ENCODE peak calls at places on chromosomes 4 and X, in nine cellular contexts. One of them, this sample, is unnamed.

GRCh38 chr4:97270051-97270450 is 873.2 kb downstream of the STPG2 start:
- DNase-seq in stomach: no peak
- DNase-seq in sigmoid colon: no peak
- DNase-seq in upper lobe of left lung: no peak
- DNase-seq in ovary: no peak
- DNase-seq in suprapubic skin: no peak
- DNase-seq in tibial nerve: no peak
- DNase-seq in SK-N-SH: no peak
- DNase-seq in A549: no peak
- DNase-seq in this sample: no peak

GRCh38 chr4:183801460-183802168 is 103.5 kb upstream of the STOX2 start:
- DNase-seq in A549: no peak
- DNase-seq in SK-N-SH: no peak
- DNase-seq in stomach: no peak
- DNase-seq in ovary: no peak
- DNase-seq in suprapubic skin: no peak
- DNase-seq in upper lobe of left lung: peak; percentile 84
- DNase-seq in tibial nerve: no peak
- DNase-seq in sigmoid colon: no peak
- DNase-seq in this sample: no peak

GRCh38 chr4:86560447-86560846 is 33.7 kb upstream of the PTPN13 start:
- DNase-seq in SK-N-SH: no peak
- DNase-seq in tibial nerve: no peak
- DNase-seq in suprapubic skin: no peak
- DNase-seq in ovary: no peak
- DNase-seq in upper lobe of left lung: peak; percentile 48
- DNase-seq in A549: no peak
- DNase-seq in sigmoid colon: no peak
- DNase-seq in stomach: no peak
- DNase-seq in this sample: no peak

GRCh38 chr4:14877246-14878220 is 124.7 kb upstream of the CPEB2 start:
- DNase-seq in ovary: no peak
- DNase-seq in tibial nerve: no peak
- DNase-seq in SK-N-SH: peak; percentile 34
- DNase-seq in suprapubic skin: no peak
- DNase-seq in stomach: peak; percentile 56
- DNase-seq in upper lobe of left lung: peak; percentile 61
- DNase-seq in A549: no peak
- DNase-seq in sigmoid colon: no peak
- DNase-seq in this sample: no peak

GRCh38 chrX:110743679-110744340 is 51.8 kb downstream of the CHRDL1 start:
- DNase-seq in ovary: no peak
- DNase-seq in SK-N-SH: no peak
- DNase-seq in upper lobe of left lung: no peak
- DNase-seq in stomach: no peak
- DNase-seq in suprapubic skin: no peak
- DNase-seq in sigmoid colon: no peak
- DNase-seq in A549: no peak
- DNase-seq in tibial nerve: no peak
- DNase-seq in this sample: no peak

GRCh38 chrX:124240422-124240821 is 92.0 kb upstream of the TEX13D start:
- DNase-seq in SK-N-SH: no peak
- DNase-seq in sigmoid colon: no peak
- DNase-seq in ovary: no peak
- DNase-seq in suprapubic skin: no peak
- DNase-seq in A549: no peak
- DNase-seq in upper lobe of left lung: no peak
- DNase-seq in tibial nerve: no peak
- DNase-seq in stomach: no peak
- DNase-seq in this sample: no peak

GRCh38 chr4:1198070-1198844 is 25.9 kb upstream of the SPON2 start:
- DNase-seq in sigmoid colon: peak; percentile 83
- DNase-seq in suprapubic skin: no peak
- DNase-seq in SK-N-SH: peak; percentile 17
- DNase-seq in A549: no peak
- DNase-seq in tibial nerve: peak; percentile 12
- DNase-seq in ovary: peak; percentile 20
- DNase-seq in upper lobe of left lung: no peak
- DNase-seq in stomach: peak; percentile 25
- DNase-seq in this sample: peak; percentile 29

GRCh38 chrX:65488496-65488895 is 46.1 kb downstream of the LAS1L start:
- DNase-seq in upper lobe of left lung: no peak
- DNase-seq in A549: no peak
- DNase-seq in tibial nerve: no peak
- DNase-seq in suprapubic skin: no peak
- DNase-seq in sigmoid colon: no peak
- DNase-seq in stomach: no peak
- DNase-seq in SK-N-SH: no peak
- DNase-seq in ovary: no peak
- DNase-seq in this sample: no peak

GRCh38 chr4:66590488-66591215 is 920.4 kb upstream of the EPHA5 start:
- DNase-seq in suprapubic skin: no peak
- DNase-seq in ovary: no peak
- DNase-seq in stomach: no peak
- DNase-seq in sigmoid colon: no peak
- DNase-seq in upper lobe of left lung: no peak
- DNase-seq in tibial nerve: no peak
- DNase-seq in A549: no peak
- DNase-seq in SK-N-SH: no peak
- DNase-seq in this sample: no peak

GRCh38 chr4:169485791-169486742 is 126.3 kb downstream of the NEK1 start:
- DNase-seq in SK-N-SH: peak; percentile 43
- DNase-seq in A549: peak; percentile 13
- DNase-seq in upper lobe of left lung: no peak
- DNase-seq in suprapubic skin: no peak
- DNase-seq in stomach: no peak
- DNase-seq in sigmoid colon: no peak
- DNase-seq in ovary: no peak
- DNase-seq in tibial nerve: no peak
- DNase-seq in this sample: peak; percentile 26

GRCh38 chrX:136067097-136067496 is 80.2 kb upstream of the FHL1 start:
- DNase-seq in A549: no peak
- DNase-seq in SK-N-SH: no peak
- DNase-seq in tibial nerve: no peak
- DNase-seq in suprapubic skin: no peak
- DNase-seq in upper lobe of left lung: no peak
- DNase-seq in ovary: no peak
- DNase-seq in sigmoid colon: peak; percentile 69
- DNase-seq in stomach: no peak
- DNase-seq in this sample: no peak

GRCh38 chrX:2784026-2784425 is 32.2 kb downstream of the XG start:
- DNase-seq in stomach: no peak
- DNase-seq in SK-N-SH: no peak
- DNase-seq in upper lobe of left lung: no peak
- DNase-seq in A549: no peak
- DNase-seq in sigmoid colon: no peak
- DNase-seq in tibial nerve: no peak
- DNase-seq in ovary: no peak
- DNase-seq in suprapubic skin: peak; percentile 72
- DNase-seq in this sample: no peak

GRCh38 chr4:67713531-67714247 is 12.7 kb upstream of the UBA6 start:
- DNase-seq in suprapubic skin: no peak
- DNase-seq in sigmoid colon: no peak
- DNase-seq in ovary: no peak
- DNase-seq in tibial nerve: no peak
- DNase-seq in SK-N-SH: no peak
- DNase-seq in upper lobe of left lung: no peak
- DNase-seq in A549: peak; percentile 16
- DNase-seq in stomach: no peak
- DNase-seq in this sample: no peak

GRCh38 chr4:88070031-88070430 is 62.6 kb downstream of the PKD2 start:
- DNase-seq in sigmoid colon: no peak
- DNase-seq in SK-N-SH: no peak
- DNase-seq in A549: no peak
- DNase-seq in stomach: no peak
- DNase-seq in ovary: no peak
- DNase-seq in suprapubic skin: no peak
- DNase-seq in tibial nerve: no peak
- DNase-seq in upper lobe of left lung: no peak
- DNase-seq in this sample: no peak

DNA sequence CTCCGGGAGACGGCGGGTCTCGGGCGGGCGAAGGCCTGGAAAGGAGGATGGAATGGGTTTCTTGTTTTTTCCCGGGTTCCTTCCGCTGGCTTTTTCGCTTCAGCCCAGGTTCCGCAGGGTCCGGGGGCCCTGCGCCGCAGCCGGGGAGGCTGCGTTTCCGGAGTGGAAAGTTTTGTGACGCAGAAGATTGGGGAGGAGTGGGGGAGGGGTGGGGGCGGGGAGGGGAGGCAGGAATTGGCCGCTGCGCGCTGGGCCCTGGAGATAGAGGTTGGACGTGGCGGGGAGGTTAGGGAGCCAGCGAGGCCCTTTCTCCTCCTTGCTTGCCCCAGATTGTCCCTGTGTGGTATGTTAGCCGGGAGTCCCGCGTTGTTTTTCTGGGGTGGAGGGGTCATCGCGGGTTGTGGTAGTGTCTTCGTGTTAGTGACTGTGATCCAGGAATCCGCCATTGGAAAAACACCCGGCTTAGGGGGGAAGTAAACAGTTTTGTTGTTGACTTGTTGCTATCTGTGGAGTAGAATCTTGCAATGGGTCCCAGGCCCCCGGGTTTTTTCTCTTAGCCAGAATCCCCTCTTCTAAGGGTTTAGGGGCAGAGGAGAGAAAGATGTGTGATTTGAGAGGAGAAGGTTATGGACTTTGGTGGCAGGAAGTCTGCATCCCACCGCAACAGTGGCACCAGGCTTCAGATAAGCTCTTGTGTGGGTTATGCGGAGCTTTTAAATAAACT is 1.1 kb downstream of the DDX3X start:
- DNase-seq in stomach: peak; percentile 69
- DNase-seq in sigmoid colon: peak; percentile 91
- DNase-seq in A549: peak; percentile 33
- DNase-seq in ovary: peak; percentile 83
- DNase-seq in suprapubic skin: peak; percentile 83
- DNase-seq in tibial nerve: peak; percentile 15
- DNase-seq in SK-N-SH: peak; percentile 68
- DNase-seq in upper lobe of left lung: peak; percentile 75
- DNase-seq in this sample: peak; percentile 70
- TF ChIP-seq EP300 in stomach: no peak
- TF ChIP-seq EP300 in sigmoid colon: no peak
- TF ChIP-seq EP300 in A549: no peak
- TF ChIP-seq EP300 in ovary: no peak
- TF ChIP-seq EP300 in suprapubic skin: no peak
- TF ChIP-seq EP300 in tibial nerve: peak; percentile 62
- TF ChIP-seq EP300 in SK-N-SH: no peak
- TF ChIP-seq EP300 in upper lobe of left lung: no peak
- TF ChIP-seq EP300 in this sample: no peak

DNA sequence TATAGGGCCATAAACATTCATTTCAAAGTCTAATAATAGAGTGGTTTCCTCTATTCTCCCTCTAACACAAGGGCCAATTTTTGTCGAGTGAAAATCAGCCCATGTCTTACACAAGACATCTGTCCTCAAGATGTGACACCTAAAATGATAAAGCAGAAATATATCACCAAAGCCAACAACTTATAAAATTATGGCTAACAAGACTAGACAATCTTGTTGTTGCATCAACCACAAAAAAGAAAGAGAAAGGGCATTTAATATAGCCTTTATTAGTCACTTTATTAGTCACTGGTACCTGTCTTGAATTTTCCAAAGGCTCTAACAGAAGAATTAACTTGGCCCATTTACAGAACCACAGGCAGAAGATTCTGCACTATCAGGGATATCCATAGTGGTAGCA is 161.6 kb downstream of the SMIM20 start:
- DNase-seq in SK-N-SH: no peak
- DNase-seq in stomach: no peak
- DNase-seq in A549: no peak
- DNase-seq in tibial nerve: no peak
- DNase-seq in upper lobe of left lung: no peak
- DNase-seq in suprapubic skin: no peak
- DNase-seq in ovary: no peak
- DNase-seq in sigmoid colon: no peak
- DNase-seq in this sample: no peak
- TF ChIP-seq EP300 in SK-N-SH: no peak
- TF ChIP-seq EP300 in stomach: no peak
- TF ChIP-seq EP300 in A549: no peak
- TF ChIP-seq EP300 in tibial nerve: no peak
- TF ChIP-seq EP300 in upper lobe of left lung: no peak
- TF ChIP-seq EP300 in suprapubic skin: no peak
- TF ChIP-seq EP300 in ovary: no peak
- TF ChIP-seq EP300 in sigmoid colon: no peak
- TF ChIP-seq EP300 in this sample: no peak

GRCh38 chrX:22118161-22118830 is 86.2 kb downstream of the PHEX start:
- DNase-seq in ovary: no peak
- DNase-seq in upper lobe of left lung: no peak
- DNase-seq in tibial nerve: no peak
- DNase-seq in stomach: no peak
- DNase-seq in SK-N-SH: no peak
- DNase-seq in sigmoid colon: no peak
- DNase-seq in A549: peak; percentile 33
- DNase-seq in suprapubic skin: no peak
- DNase-seq in this sample: no peak
- TF ChIP-seq EP300 in ovary: no peak
- TF ChIP-seq EP300 in upper lobe of left lung: no peak
- TF ChIP-seq EP300 in tibial nerve: no peak
- TF ChIP-seq EP300 in stomach: no peak
- TF ChIP-seq EP300 in SK-N-SH: no peak
- TF ChIP-seq EP300 in sigmoid colon: no peak
- TF ChIP-seq EP300 in A549: no peak
- TF ChIP-seq EP300 in suprapubic skin: no peak
- TF ChIP-seq EP300 in this sample: no peak

GRCh38 chr4:63922146-63922545 is 487.1 kb downstream of the TECRL start:
- DNase-seq in tibial nerve: no peak
- DNase-seq in ovary: no peak
- DNase-seq in suprapubic skin: no peak
- DNase-seq in sigmoid colon: peak; percentile 40
- DNase-seq in A549: no peak
- DNase-seq in SK-N-SH: peak; percentile 1
- DNase-seq in stomach: no peak
- DNase-seq in upper lobe of left lung: no peak
- DNase-seq in this sample: no peak
- TF ChIP-seq EP300 in tibial nerve: no peak
- TF ChIP-seq EP300 in ovary: no peak
- TF ChIP-seq EP300 in suprapubic skin: no peak
- TF ChIP-seq EP300 in sigmoid colon: no peak
- TF ChIP-seq EP300 in A549: no peak
- TF ChIP-seq EP300 in SK-N-SH: no peak
- TF ChIP-seq EP300 in stomach: no peak
- TF ChIP-seq EP300 in upper lobe of left lung: no peak
- TF ChIP-seq EP300 in this sample: no peak

GRCh38 chr4:74206088-74206826 is 48.3 kb downstream of the MTHFD2L start:
- DNase-seq in suprapubic skin: no peak
- DNase-seq in ovary: no peak
- DNase-seq in A549: no peak
- DNase-seq in upper lobe of left lung: no peak
- DNase-seq in stomach: no peak
- DNase-seq in SK-N-SH: no peak
- DNase-seq in tibial nerve: no peak
- DNase-seq in sigmoid colon: no peak
- DNase-seq in this sample: no peak
- TF ChIP-seq EP300 in suprapubic skin: no peak
- TF ChIP-seq EP300 in ovary: no peak
- TF ChIP-seq EP300 in A549: no peak
- TF ChIP-seq EP300 in upper lobe of left lung: no peak
- TF ChIP-seq EP300 in stomach: no peak
- TF ChIP-seq EP300 in SK-N-SH: no peak
- TF ChIP-seq EP300 in tibial nerve: no peak
- TF ChIP-seq EP300 in sigmoid colon: no peak
- TF ChIP-seq EP300 in this sample: no peak

GRCh38 chr4:47849466-47849865 is 11.6 kb upstream of the CORIN start:
- DNase-seq in stomach: no peak
- DNase-seq in ovary: no peak
- DNase-seq in upper lobe of left lung: no peak
- DNase-seq in SK-N-SH: no peak
- DNase-seq in tibial nerve: no peak
- DNase-seq in suprapubic skin: no peak
- DNase-seq in sigmoid colon: no peak
- DNase-seq in A549: no peak
- DNase-seq in this sample: no peak
- TF ChIP-seq EP300 in stomach: no peak
- TF ChIP-seq EP300 in ovary: no peak
- TF ChIP-seq EP300 in upper lobe of left lung: no peak
- TF ChIP-seq EP300 in SK-N-SH: no peak
- TF ChIP-seq EP300 in tibial nerve: no peak
- TF ChIP-seq EP300 in suprapubic skin: no peak
- TF ChIP-seq EP300 in sigmoid colon: no peak
- TF ChIP-seq EP300 in A549: no peak
- TF ChIP-seq EP300 in this sample: no peak

This sample was measured in transverse colon.